ENCODE peak calls at places on chromosomes 11 and 22, in four cellular contexts. E is brain microvascular endothelial cell, Y is T-helper 9 cell, J is dermis blood vessel endothelial cell. Z is an unnamed sample.

GRCh38 chr22:38699784-38700183 is 959 bp downstream of the JOSD1 start:
- DNase-seq in Y (no peak), J (peak), E (no peak), Z (peak)

GRCh38 chr11:1936781-1937615 is 10.1 kb upstream of the MRPL23 start:
- DNase-seq in Y (no peak), E (no peak), J (no peak), Z (no peak)

GRCh38 chr22:46770726-46771125 is 8.3 kb downstream of the TBC1D22A start:
- DNase-seq in E (no peak), Y (no peak), J (peak), Z (no peak)

GRCh38 chr11:35587972-35588371 is 30.3 kb upstream of the FJX1 start:
- DNase-seq in Y (no peak), J (no peak), E (no peak), Z (no peak)

GRCh38 chr22:25714739-25715138 is 27.2 kb upstream of the MYO18B start:
- DNase-seq in Y (no peak), J (no peak), E (no peak), Z (no peak)

GRCh38 chr22:26431151-26431995 is 2.3 kb downstream of the ASPHD2 start:
- DNase-seq in Y (no peak), E (no peak), J (peak), Z (no peak)

GRCh38 chr22:35021166-35021565 is 44.8 kb upstream of the ISX start:
- DNase-seq in J (no peak), Y (no peak), E (no peak), Z (no peak)

GRCh38 chr11:108319541-108320145 is 96.8 kb downstream of the ATM start:
- DNase-seq in J (peak), E (no peak), Y (no peak), Z (peak)

GRCh38 chr11:114122668-114123067 is 63.2 kb downstream of the ZBTB16 start:
- DNase-seq in Y (no peak), E (no peak), J (no peak), Z (no peak)

GRCh38 chr11:112321521-112322172 is 61.0 kb upstream of the PLET1 start:
- DNase-seq in E (peak), J (peak), Y (no peak), Z (peak)

Z was measured in fibroblast of lung.